ENCODE peak calls at places on chromosome 9, in four cellular contexts. T is neural crest cell, F is NCI-H1436 treated with DMSO at 0.1 percent for 48 hours, M is Right ventricle myocardium superior. X is an unnamed sample.
A peak's percentile ranks its signal among the peaks of the same experiment; 100 is the strongest.

GRCh38 chr9:109013678-109014145 is 413 bp upstream of the CTNNAL1 start:
- DNase-seq in F (no peak), M (no peak), T (no peak), X (no peak)

GRCh38 chr9:113918697-113919390 is 42.7 kb downstream of the ZNF618 start:
- DNase-seq in F (no peak), M (no peak), T (no peak), X (no peak)

GRCh38 chr9:69097053-69097452 is 61.5 kb downstream of the FXN start:
- DNase-seq in M (no peak), T (no peak), F (no peak), X (no peak)

GRCh38 chr9:13707635-13708410 is 428.3 kb upstream of the MPDZ start:
- DNase-seq in T (no peak), F (no peak), M (no peak), X (no peak)

GRCh38 chr9:123039617-123040219 is 6.3 kb downstream of the GPR21 start:
- DNase-seq in T (no peak), M (no peak), F (no peak), X (no peak)

GRCh38 chr9:105148328-105149006 is 96.0 kb upstream of the SLC44A1 start:
- DNase-seq in T (no peak), F (no peak), M (no peak), X (no peak)

GRCh38 chr9:16138961-16139441 is 586.2 kb downstream of the CCDC171 start:
- DNase-seq in F (no peak), T (no peak), M (peak; percentile 69), X (peak; percentile 54)

GRCh38 chr9:35226685-35227084 is 64.9 kb downstream of the UNC13B start:
- DNase-seq in T (no peak), F (peak; percentile 8), M (no peak), X (no peak)

GRCh38 chr9:76873056-76873792 is 32.7 kb downstream of the PRUNE2 start:
- DNase-seq in M (no peak), T (peak; percentile 16), F (no peak), X (no peak)

GRCh38 chr9:89304479-89305188 is 6.4 kb upstream of the CKS2 start:
- DNase-seq in M (no peak), F (no peak), T (no peak), X (no peak)

GRCh38 chr9:137241490-137242328 is 622 bp downstream of the TUBB4B start:
- DNase-seq in M (peak; percentile 79), F (no peak), T (no peak), X (no peak)

GRCh38 chr9:106423575-106423974 is 439.4 kb upstream of the ZNF462 start:
- DNase-seq in T (no peak), F (no peak), M (no peak), X (no peak)

GRCh38 chr9:13952906-13953305 is 361.0 kb downstream of the NFIB start:
- DNase-seq in T (no peak), F (peak; percentile 39), M (no peak), X (no peak)

GRCh38 chr9:93612796-93613154 is 36.4 kb downstream of the PHF2 start:
- DNase-seq in T (no peak), F (peak; percentile 41), M (no peak), X (no peak)

GRCh38 chr9:126719677-126720435 is 85.0 kb upstream of the ZBTB43 start:
- DNase-seq in M (peak; percentile 87), T (peak; percentile 66), F (peak; percentile 48), X (peak; percentile 89)

GRCh38 chr9:113803811-113804589 is 72.1 kb upstream of the ZNF618 start:
- DNase-seq in M (no peak), F (no peak), T (no peak), X (no peak)

GRCh38 chr9:88972401-88972800 is 18.9 kb upstream of the S1PR3 start:
- DNase-seq in T (no peak), M (no peak), F (no peak), X (no peak)

GRCh38 chr9:131279927-131280530 is 3.7 kb upstream of the FAM78A start:
- DNase-seq in M (peak; percentile 48), F (no peak), T (no peak), X (no peak)